ENCODE peak calls at places on chromosomes 7 and 10, in five cellular contexts. H is Calu3, Z is fibroblast of mammary gland, W is fibroblast of pulmonary artery, R is astrocyte of the spinal cord. F is an unnamed sample.

GRCh38 chr7:149494738-149495368 is 2.8 kb downstream of the ZNF746 start:
- DNase-seq in W (peak), H (no peak), R (no peak), Z (peak), F (no peak)

GRCh38 chr7:92831716-92832622 is 4.4 kb downstream of the CDK6 start:
- DNase-seq in Z (peak), W (peak), H (peak), R (peak), F (no peak)

GRCh38 chr10:112907893-112908292 is 42.2 kb upstream of the TCF7L2 start:
- DNase-seq in W (no peak), Z (peak), H (no peak), R (no peak), F (no peak)

GRCh38 chr10:66982792-66983481 is 57.1 kb downstream of the LRRTM3 start:
- DNase-seq in Z (no peak), R (no peak), W (no peak), H (peak), F (no peak)

GRCh38 chr10:11357361-11357760 is 254.1 kb downstream of the USP6NL start:
- DNase-seq in W (no peak), R (no peak), Z (no peak), H (no peak), F (no peak)

GRCh38 chr7:13189712-13190111 is 502.3 kb downstream of the ARL4A start:
- DNase-seq in Z (peak), W (no peak), H (no peak), R (no peak), F (no peak)

GRCh38 chr7:95583834-95584621 is 12.3 kb downstream of the PDK4 start:
- DNase-seq in Z (no peak), R (no peak), H (no peak), W (no peak), F (no peak)

GRCh38 chr10:49398000-49398861 is 2.3 kb upstream of the DRGX start:
- DNase-seq in Z (peak), H (peak), R (peak), W (peak), F (peak)

GRCh38 chr10:123999956-124000615 is 93.3 kb downstream of the CHST15 start:
- DNase-seq in R (no peak), H (no peak), W (no peak), Z (no peak), F (no peak)

GRCh38 chr10:70866424-70866823 is 21.9 kb downstream of the PCBD1 start:
- DNase-seq in Z (peak), R (peak), H (peak), W (no peak), F (no peak)

GRCh38 chr7:98163704-98164478 is 47.3 kb upstream of the BHLHA15 start:
- DNase-seq in H (no peak), R (peak), W (peak), Z (no peak), F (peak)

GRCh38 chr7:98867271-98867701 is 2.5 kb downstream of the TMEM130 start:
- DNase-seq in Z (no peak), W (no peak), R (no peak), H (no peak), F (no peak)

GRCh38 chr10:131323880-131324279 is 12.4 kb upstream of the TCERG1L start:
- DNase-seq in H (no peak), W (no peak), R (no peak), Z (no peak), F (no peak)

GRCh38 chr7:151834281-151835035 is 42.5 kb downstream of the PRKAG2 start:
- DNase-seq in W (no peak), H (no peak), Z (no peak), R (no peak), F (no peak)

GRCh38 chr10:118722694-118723093 is 32.1 kb downstream of the CACUL1 start:
- DNase-seq in W (no peak), H (no peak), R (no peak), Z (no peak), F (no peak)